ENCODE peak calls at places on chromosomes 6 and 20, in five cellular contexts. K is IMR-90, M is H1, Q is mesenchymal stem cell, I is trophoblast cell. Y is an unnamed sample.

GRCh38 chr6:57262901-57263694 is 41.0 kb upstream of the RAB23 start:
- DNase-seq in K (peak), M (no peak), Q (peak), I (no peak), Y (no peak)

GRCh38 chr20:59820204-59821041 is 113.0 kb downstream of the SYCP2 start:
- DNase-seq in K (no peak), M (no peak), Q (no peak), I (no peak), Y (no peak)

GRCh38 chr6:74073429-74073828 is 377.4 kb downstream of the CD109 start:
- DNase-seq in K (peak), M (no peak), Q (no peak), I (no peak), Y (no peak)

GRCh38 chr6:24228681-24229255 is 102.8 kb downstream of the NRSN1 start:
- DNase-seq in K (peak), M (no peak), Q (peak), I (no peak), Y (no peak)

GRCh38 chr20:62938105-62938888 is at the start of gene GID8:
- DNase-seq in K (peak), M (no peak), Q (peak), I (peak), Y (no peak)

GRCh38 chr20:14612389-14612788 is 275.0 kb upstream of the FLRT3 start:
- DNase-seq in K (peak), M (no peak), Q (peak), I (no peak), Y (no peak)

GRCh38 chr6:21752054-21752811 is 158.7 kb downstream of the SOX4 start:
- DNase-seq in K (no peak), M (no peak), Q (no peak), I (no peak), Y (no peak)

GRCh38 chr20:41645372-41645771 is 27.2 kb upstream of the CHD6 start:
- DNase-seq in K (no peak), M (no peak), Q (no peak), I (no peak), Y (no peak)

GRCh38 chr20:44056010-44056698 is 130.8 kb downstream of the JPH2 start:
- DNase-seq in K (no peak), M (peak), Q (peak), I (no peak), Y (peak)

GRCh38 chr6:151327079-151327478 is 64.3 kb downstream of the ZBTB2 start:
- DNase-seq in K (no peak), M (no peak), Q (no peak), I (no peak), Y (no peak)

GRCh38 chr20:45934046-45934586 is 367 bp upstream of the PCIF1 start:
- DNase-seq in K (peak), M (no peak), Q (peak), I (no peak), Y (no peak)

GRCh38 chr6:89999995-90000825 is 105.9 kb downstream of the GJA10 start:
- DNase-seq in K (no peak), M (no peak), Q (no peak), I (no peak), Y (no peak)

GRCh38 chr6:23446394-23447001 is 679.5 kb upstream of the NRSN1 start:
- DNase-seq in K (peak), M (no peak), Q (peak), I (no peak), Y (no peak)

GRCh38 chr6:112470950-112471349 is 123.8 kb downstream of the RFPL4B start:
- DNase-seq in K (no peak), M (no peak), Q (no peak), I (no peak), Y (no peak)

GRCh38 chr6:104754788-104755409 is 104.8 kb downstream of the HACE1 start:
- DNase-seq in K (no peak), M (no peak), Q (no peak), I (no peak), Y (no peak)

GRCh38 chr20:21377701-21378100 is 19.6 kb downstream of the NKX2-4 start:
- DNase-seq in K (no peak), M (no peak), Q (no peak), I (no peak), Y (no peak)

GRCh38 chr20:63314566-63315239 is 21.7 kb downstream of the COL20A1 start:
- DNase-seq in K (no peak), M (no peak), Q (no peak), I (no peak), Y (no peak)

GRCh38 chr6:133435065-133435728 is 194.0 kb downstream of the EYA4 start:
- DNase-seq in K (no peak), M (no peak), Q (peak), I (no peak), Y (no peak)

GRCh38 chr6:80329496-80329895 is 223.0 kb downstream of the BCKDHB start:
- DNase-seq in K (no peak), M (no peak), Q (no peak), I (no peak), Y (peak)

GRCh38 chr6:11386323-11386722 is 151.2 kb upstream of the TMEM170B start:
- DNase-seq in K (no peak), M (no peak), Q (no peak), I (no peak), Y (no peak)

GRCh38 chr6:145028144-145028818 is 707.0 kb downstream of the EPM2A start:
- DNase-seq in K (peak), M (no peak), Q (peak), I (peak), Y (no peak)

GRCh38 chr6:43060755-43061633 is 1.6 kb downstream of the KLC4 start:
- DNase-seq in K (no peak), M (no peak), Q (no peak), I (no peak), Y (no peak)

GRCh38 chr6:83221886-83222479 is 28.8 kb downstream of the RWDD2A start:
- DNase-seq in K (peak), M (no peak), Q (peak), I (peak), Y (peak)

GRCh38 chr20:37354210-37355195 is 8.6 kb downstream of the SRC start:
- DNase-seq in K (no peak), M (no peak), Q (no peak), I (no peak), Y (no peak)

GRCh38 chr6:21800948-21801438 is 207.4 kb downstream of the SOX4 start:
- DNase-seq in K (peak), M (no peak), Q (peak), I (peak), Y (no peak)

GRCh38 chr6:115898246-115898645 is 162.4 kb downstream of the FRK start:
- DNase-seq in K (no peak), M (no peak), Q (no peak), I (no peak), Y (no peak)

GRCh38 chr20:31846793-31847138 is 1.4 kb upstream of the FOXS1 start:
- DNase-seq in K (no peak), M (no peak), Q (no peak), I (no peak), Y (no peak)

GRCh38 chr6:150490586-150490985 is 109.1 kb upstream of the PLEKHG1 start:
- DNase-seq in K (no peak), M (no peak), Q (no peak), I (peak), Y (no peak)

GRCh38 chr20:36543187-36544133 is 2.1 kb downstream of the MYL9 start:
- DNase-seq in K (peak), M (no peak), Q (peak), I (no peak), Y (no peak)

GRCh38 chr6:136114661-136115060 is 135.4 kb downstream of the MTFR2 start:
- DNase-seq in K (no peak), M (no peak), Q (no peak), I (no peak), Y (no peak)

GRCh38 chr6:39251406-39251805 is 22.1 kb upstream of the KCNK5 start:
- DNase-seq in K (no peak), M (no peak), Q (no peak), I (no peak), Y (no peak)

GRCh38 chr6:129314575-129314974 is 395.4 kb downstream of the ARHGAP18 start:
- DNase-seq in K (no peak), M (no peak), Q (no peak), I (no peak), Y (no peak)
- H3K4me3 ChIP-seq in K (no peak), M (no peak), Q (no peak), I (no peak), Y (no peak)

GRCh38 chr6:3053231-3053508 is 15.1 kb upstream of the RIPK1 start:
- DNase-seq in K (no peak), M (no peak), Q (no peak), I (no peak), Y (no peak)
- H4K91ac ChIP-seq in K (no peak), M (no peak), Q (no peak), I (no peak), Y (no peak)

GRCh38 chr6:29749668-29750067 is 26.4 kb downstream of the HLA-F start:
- DNase-seq in K (no peak), M (no peak), Q (no peak), I (no peak), Y (no peak)
- H3K4me3 ChIP-seq in K (no peak), M (no peak), Q (peak), I (no peak), Y (peak)

GRCh38 chr6:106693343-106693742 is 64.0 kb downstream of the QRSL1 start:
- DNase-seq in K (no peak), M (no peak), Q (no peak), I (no peak), Y (no peak)
- H4K91ac ChIP-seq in K (no peak), M (peak), Q (no peak), I (no peak), Y (no peak)

GRCh38 chr20:58238490-58238889 is 10.0 kb upstream of the ANKRD60 start:
- DNase-seq in K (no peak), M (no peak), Q (no peak), I (no peak), Y (no peak)
- H3K4me3 ChIP-seq in K (no peak), M (no peak), Q (peak), I (no peak), Y (no peak)

GRCh38 chr6:113970808-113971676 is at the start of gene HDAC2:
- DNase-seq in K (peak), M (peak), Q (peak), I (peak), Y (peak)

GRCh38 chr6:113967777-113968176 is 3.2 kb downstream of the HDAC2 start:
- DNase-seq in K (no peak), M (no peak), Q (no peak), I (no peak), Y (no peak)

GRCh38 chr6:113968472-113968871 is 2.5 kb downstream of the HDAC2 start:
- DNase-seq in K (no peak), M (no peak), Q (no peak), I (no peak), Y (no peak)

GRCh38 chr6:113971786-113972185 is 838 bp upstream of the HDAC2 start:
- DNase-seq in K (no peak), M (no peak), Q (peak), I (no peak), Y (no peak)

GRCh38 chr6:113969888-113970807 is 800 bp downstream of the HDAC2 start:
- DNase-seq in K (peak), M (peak), Q (peak), I (peak), Y (peak)
- H4K91ac ChIP-seq in K (peak), M (peak), Q (peak), I (peak), Y (peak)

DNA sequence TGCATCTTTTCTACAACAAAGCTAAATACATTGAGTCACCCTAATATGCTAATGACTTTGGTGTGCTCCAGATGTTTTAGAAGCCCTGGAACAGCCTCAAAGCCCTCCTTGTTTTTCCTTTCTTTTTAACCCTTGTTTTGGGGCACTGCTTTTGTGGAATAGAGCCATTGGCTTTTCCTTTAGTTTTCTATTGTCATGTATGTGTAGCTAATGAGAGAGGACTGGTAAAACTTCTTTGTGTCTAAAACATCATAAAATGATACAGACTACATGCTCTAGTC is 158.8 kb downstream of the JARID2 start:
- DNase-seq in K (no peak), M (no peak), Q (no peak), I (no peak), Y (no peak)
- H3K4me3 ChIP-seq in K (no peak), M (no peak), Q (no peak), I (no peak), Y (no peak)

DNA sequence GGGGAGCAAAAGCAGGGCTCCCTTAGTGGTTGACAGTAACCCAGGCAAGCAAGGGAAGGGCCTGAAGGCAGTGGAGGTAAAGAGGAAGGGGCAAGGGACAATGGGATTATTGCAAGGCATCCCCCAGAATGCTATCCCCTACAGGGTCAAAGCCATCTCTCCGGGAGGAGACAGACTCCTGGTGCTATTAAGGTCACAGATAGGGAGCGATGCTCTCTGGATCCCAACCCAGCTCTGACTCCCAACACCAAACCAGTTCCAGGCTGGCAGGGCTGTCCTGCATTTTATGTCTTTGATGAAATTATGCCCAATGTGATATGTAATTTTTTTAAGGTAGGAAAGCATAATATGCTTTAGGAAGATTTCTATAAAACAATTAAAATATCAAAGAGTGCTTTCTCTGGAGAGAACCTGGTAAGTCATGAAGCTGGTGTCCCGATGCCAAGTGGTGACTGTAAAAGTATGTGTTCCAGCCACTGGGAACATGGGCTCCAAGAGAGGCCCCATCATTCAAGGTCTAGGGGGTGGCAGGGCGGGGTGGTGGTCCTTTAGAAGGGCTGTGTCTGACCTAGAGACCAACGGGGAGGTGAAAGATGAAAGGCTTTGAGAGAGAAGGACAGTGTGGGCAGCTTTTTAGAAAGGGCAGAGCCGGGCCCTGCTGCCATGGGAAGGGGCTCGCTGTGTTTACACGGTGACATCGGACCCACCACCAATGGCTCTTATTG is 276.5 kb downstream of the CDC5L start:
- DNase-seq in K (no peak), M (no peak), Q (no peak), I (no peak), Y (no peak)
- H4K91ac ChIP-seq in K (peak), M (peak), Q (no peak), I (peak), Y (no peak)

DNA sequence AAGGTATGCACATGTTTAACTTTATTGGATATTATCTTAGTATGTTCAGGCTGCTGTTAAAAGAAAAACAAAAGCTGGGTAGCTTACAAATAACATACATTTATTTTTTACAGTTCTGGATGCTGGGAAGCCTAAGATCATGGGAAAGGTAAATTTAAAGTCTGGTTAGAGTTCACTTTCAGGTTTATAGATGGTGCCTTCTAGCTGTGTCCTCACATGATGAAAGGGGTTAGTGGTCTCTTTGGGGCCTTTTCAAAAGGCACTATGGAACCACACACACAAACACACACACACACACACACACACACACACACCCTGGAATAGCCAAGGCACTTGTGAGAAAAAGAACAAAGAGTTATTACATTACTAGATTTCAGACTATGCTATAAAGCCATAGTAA is 805.8 kb upstream of the GJE1 start:
- DNase-seq in K (no peak), M (no peak), Q (no peak), I (no peak), Y (no peak)
- H3K4me3 ChIP-seq in K (peak), M (no peak), Q (peak), I (no peak), Y (no peak)

Y was measured in neuronal stem cell.